ENCODE peak calls at places on chromosomes 2 and 18, in nine cellular contexts. G, I, Q, D, C, E, J, N and A are unnamed samples.

GRCh38 chr2:221975151-221975550 is 323.6 kb downstream of the PAX3 start:
- DNase-seq in E (no peak), N (no peak), C (no peak), I (no peak), J (no peak), D (no peak), G (no peak), Q (no peak), A (no peak)

GRCh38 chr2:143284087-143284675 is 155.0 kb downstream of the ARHGAP15 start:
- DNase-seq in E (peak; percentile 50), N (peak; percentile 84), Q (peak; percentile 35), D (peak; percentile 16), J (peak; percentile 40), I (peak; percentile 64), C (peak; percentile 34), G (no peak), A (peak; percentile 41)

GRCh38 chr2:10087360-10087759 is 7.1 kb upstream of the CYS1 start:
- DNase-seq in G (no peak), Q (no peak), J (no peak), N (no peak), C (no peak), E (no peak), I (no peak), D (no peak), A (no peak)

GRCh38 chr2:118492335-118492734 is 355.1 kb downstream of the EN1 start:
- DNase-seq in D (no peak), Q (peak; percentile 23), J (peak; percentile 5), N (peak; percentile 68), I (no peak), G (peak; percentile 12), C (peak; percentile 20), E (peak; percentile 37), A (no peak)

GRCh38 chr2:134307334-134307733 is 53.5 kb downstream of the MGAT5 start:
- DNase-seq in D (no peak), G (no peak), C (no peak), J (peak; percentile 91), Q (no peak), I (no peak), N (no peak), E (no peak), A (no peak)

GRCh38 chr2:134670955-134671354 is 47.8 kb downstream of the TMEM163 start:
- DNase-seq in I (no peak), D (no peak), Q (no peak), C (no peak), N (no peak), J (no peak), E (no peak), G (no peak), A (no peak)

GRCh38 chr2:10344105-10345066 is 41.7 kb downstream of the HPCAL1 start:
- DNase-seq in N (peak; percentile 44), J (no peak), E (peak; percentile 49), Q (no peak), G (no peak), C (peak; percentile 36), D (peak; percentile 93), I (no peak), A (no peak)

GRCh38 chr2:208097801-208098200 is 26.5 kb downstream of the CRYGD start:
- DNase-seq in N (no peak), I (no peak), D (no peak), E (no peak), G (peak; percentile 40), Q (no peak), C (peak; percentile 50), J (peak; percentile 60), A (no peak)

GRCh38 chr2:60333264-60333663 is 220.2 kb downstream of the BCL11A start:
- DNase-seq in J (no peak), E (no peak), D (no peak), Q (no peak), I (no peak), N (no peak), C (no peak), G (no peak), A (no peak)

GRCh38 chr18:68418881-68419280 is 296.0 kb downstream of the TMX3 start:
- DNase-seq in N (no peak), D (no peak), J (no peak), E (peak; percentile 93), C (peak; percentile 84), I (no peak), G (peak; percentile 79), Q (no peak), A (no peak)

GRCh38 chr2:242020196-242021004 is 150.9 kb downstream of the RTP5 start:
- DNase-seq in N (peak; percentile 60), Q (peak; percentile 63), C (no peak), G (no peak), J (no peak), D (no peak), I (peak; percentile 44), E (no peak), A (peak; percentile 9)

GRCh38 chr2:45851576-45852304 is 200.3 kb downstream of the PRKCE start:
- DNase-seq in I (no peak), G (peak; percentile 79), D (no peak), Q (no peak), N (no peak), C (peak; percentile 85), E (peak; percentile 74), J (no peak), A (no peak)

GRCh38 chr2:8662239-8662879 is 19.5 kb upstream of the ID2 start:
- DNase-seq in Q (peak; percentile 63), G (peak; percentile 78), N (no peak), E (peak; percentile 90), C (peak; percentile 87), J (no peak), I (peak; percentile 31), D (peak; percentile 57), A (no peak)

GRCh38 chr18:22468554-22468891 is 50.8 kb upstream of the CTAGE1 start:
- DNase-seq in I (no peak), D (no peak), N (no peak), J (no peak), G (no peak), Q (no peak), E (no peak), C (no peak), A (no peak)

GRCh38 chr2:68253211-68254068 is 1.1 kb upstream of the PPP3R1 start:
- DNase-seq in I (peak; percentile 57), N (peak; percentile 78), D (peak; percentile 30), C (peak; percentile 35), Q (peak; percentile 24), G (peak; percentile 32), E (peak; percentile 30), J (peak; percentile 61), A (peak; percentile 27)

GRCh38 chr2:96530474-96531357 is 5.8 kb upstream of the ARID5A start:
- DNase-seq in E (no peak), D (no peak), I (no peak), N (no peak), Q (no peak), J (no peak), G (no peak), C (no peak), A (no peak)

GRCh38 chr2:36516136-36516870 is 81.7 kb downstream of the FEZ2 start:
- DNase-seq in Q (no peak), D (no peak), G (peak; percentile 56), I (no peak), N (no peak), C (peak; percentile 62), E (peak; percentile 58), J (no peak), A (no peak)

GRCh38 chr2:165371356-165371755 is 98.1 kb upstream of the CSRNP3 start:
- DNase-seq in N (no peak), G (no peak), E (no peak), I (no peak), C (no peak), Q (no peak), J (no peak), D (no peak), A (no peak)

GRCh38 chr2:160687629-160688028 is 194.0 kb upstream of the RBMS1 start:
- DNase-seq in Q (no peak), E (no peak), G (no peak), N (no peak), D (no peak), C (no peak), J (no peak), I (no peak), A (no peak)

GRCh38 chr2:18883626-18884456 is 294.5 kb upstream of the NT5C1B start:
- DNase-seq in J (no peak), Q (peak; percentile 7), C (peak; percentile 11), G (no peak), D (no peak), E (peak; percentile 62), I (no peak), N (peak; percentile 51), A (no peak)

GRCh38 chr2:113863166-113863565 is 26.7 kb upstream of the ACTR3 start:
- DNase-seq in D (no peak), E (no peak), Q (no peak), N (peak; percentile 74), G (no peak), J (no peak), I (no peak), C (no peak), A (no peak)

GRCh38 chr2:66432801-66433694 is 1.9 kb upstream of the MEIS1 start:
- DNase-seq in E (peak; percentile 98), I (peak; percentile 90), G (peak; percentile 97), Q (peak; percentile 89), J (peak; percentile 95), D (peak; percentile 94), C (peak; percentile 98), N (no peak), A (no peak)

GRCh38 chr2:191862371-191862770 is 15.5 kb upstream of the CAVIN2 start:
- DNase-seq in D (no peak), Q (no peak), I (no peak), J (no peak), G (peak; percentile 52), E (peak; percentile 49), C (peak; percentile 71), N (no peak), A (no peak)
- H3K4me2 ChIP-seq in D (no peak overlapping the region), Q (no peak overlapping the region), I (no peak overlapping the region), J (no peak overlapping the region), G (no peak overlapping the region), E (no peak overlapping the region), C (no peak overlapping the region), N (no peak overlapping the region), A (no peak overlapping the region)

DNA sequence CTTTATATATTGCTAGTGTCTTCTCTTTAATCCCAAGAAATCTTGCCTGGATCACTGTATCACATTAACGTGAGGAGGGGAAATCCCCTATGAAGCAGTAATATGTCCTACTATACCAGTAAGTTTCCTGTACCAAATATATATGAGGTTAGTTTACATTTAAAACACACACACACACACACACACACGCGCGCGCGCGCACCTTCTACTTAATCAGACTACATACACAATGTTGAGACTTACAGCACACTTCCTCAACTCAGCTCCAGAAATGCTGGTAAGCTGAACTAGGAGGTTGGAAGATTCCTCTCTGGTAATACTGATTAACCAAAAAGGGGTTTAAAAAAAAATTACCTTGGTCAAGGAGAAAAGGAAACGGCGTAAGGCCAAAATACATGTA is 49.3 kb downstream of the USP34 start:
- DNase-seq in J (peak; percentile 15), G (no peak), C (no peak), D (no peak), N (no peak), Q (no peak), I (peak; percentile 27), E (peak; percentile 12), A (no peak)
- H4K20me1 ChIP-seq in J (peaks cover 6% of the 10 kb centered on the region), G (peaks cover 78% of the 10 kb centered on the region), C (no peaks in the 10 kb centered on the region), D (peaks cover 72% of the 10 kb centered on the region), N (peaks cover 5% of the 10 kb centered on the region), Q (peaks cover 46% of the 10 kb centered on the region), I (peaks cover 34% of the 10 kb centered on the region), E (peaks cover 63% of the 10 kb centered on the region), A (peaks cover 55% of the 10 kb centered on the region)

GRCh38 chr2:213161759-213162514 is 10.5 kb upstream of the IKZF2 start:
- DNase-seq in C (peak; percentile 78), E (peak; percentile 76), G (peak; percentile 75), I (no peak), Q (no peak), J (no peak), D (no peak), N (no peak), A (no peak)
- H3K4me3 ChIP-seq in C (no peak overlapping the region), E (no peak overlapping the region), G (no peak overlapping the region), I (no peak overlapping the region), Q (no peak overlapping the region), J (no peak overlapping the region), D (no peak overlapping the region), N (no peak overlapping the region), A (no peak overlapping the region)

GRCh38 chr2:200985806-200986205 is 22.3 kb upstream of the ORC2 start:
- DNase-seq in E (peak; percentile 84), D (no peak), J (no peak), G (peak; percentile 88), I (no peak), C (peak; percentile 89), N (no peak), Q (no peak), A (no peak)
- H3K4me2 ChIP-seq in E (peak overlapping the region; percentile 46), D (no peak overlapping the region), J (no peak overlapping the region), G (peak overlapping the region; percentile 14), I (no peak overlapping the region), C (peak overlapping the region; percentile 54), N (no peak overlapping the region), Q (no peak overlapping the region), A (no peak overlapping the region)